ENCODE peak calls at places on chromosomes 12 and 14, in four cellular contexts. F is nephron progenitor cell; A is effector memory CD4-positive, alpha-beta T cell; X is KBM-7. S is an unnamed sample.

GRCh38 chr12:15629108-15629507 is 160.1 kb downstream of the EPS8 start:
- DNase-seq in F (no peak), A (no peak), X (peak; percentile 7), S (peak; percentile 94)

GRCh38 chr14:95299271-95299670 is 20.4 kb downstream of the CLMN start:
- DNase-seq in F (no peak), A (no peak), X (no peak), S (no peak)

GRCh38 chr12:122020795-122021192 is 890 bp upstream of the BCL7A start:
- DNase-seq in F (no peak), A (no peak), X (no peak), S (no peak)

GRCh38 chr14:103172921-103173320 is 49.7 kb downstream of the TNFAIP2 start:
- DNase-seq in F (no peak), A (no peak), X (no peak), S (no peak)

GRCh38 chr12:176321-177181 is 37.4 kb downstream of the SLC6A12 start:
- DNase-seq in F (no peak), A (no peak), X (no peak), S (no peak)

GRCh38 chr14:101492716-101493115 is 68.6 kb upstream of the DIO3 start:
- DNase-seq in F (no peak), A (no peak), X (no peak), S (peak; percentile 32)

GRCh38 chr14:97315790-97316189 is 518.6 kb downstream of the VRK1 start:
- DNase-seq in F (no peak), A (no peak), X (no peak), S (no peak)

GRCh38 chr12:117933545-117933944 is 35.2 kb downstream of the KSR2 start:
- DNase-seq in F (no peak), A (no peak), X (no peak), S (no peak)

GRCh38 chr14:88005978-88006851 is 1.3 kb downstream of the GPR65 start:
- DNase-seq in F (no peak), A (peak; percentile 61), X (peak; percentile 55), S (no peak)

GRCh38 chr12:115598827-115599226 is 678.7 kb downstream of the MED13L start:
- DNase-seq in F (peak; percentile 18), A (no peak), X (no peak), S (no peak)

GRCh38 chr12:42014972-42015371 is 129.7 kb downstream of the GXYLT1 start:
- DNase-seq in F (no peak), A (no peak), X (no peak), S (no peak)

GRCh38 chr14:104100171-104101085 is 14.9 kb downstream of the ASPG start:
- DNase-seq in F (peak; percentile 1), A (no peak), X (no peak), S (no peak)

GRCh38 chr14:58315606-58316005 is 17.3 kb downstream of the ARID4A start:
- DNase-seq in F (no peak), A (no peak), X (no peak), S (no peak)

GRCh38 chr12:104662203-104662602 is 205.5 kb downstream of the CHST11 start:
- DNase-seq in F (no peak), A (no peak), X (no peak), S (no peak)

GRCh38 chr12:94706250-94706661 is 55.9 kb upstream of the TMCC3 start:
- DNase-seq in F (no peak), A (no peak), X (no peak), S (no peak)

GRCh38 chr12:116400671-116401357 is 123.3 kb upstream of the MED13L start:
- DNase-seq in F (no peak), A (no peak), X (peak; percentile 90), S (no peak)

GRCh38 chr12:106013941-106014340 is 124.8 kb downstream of the NUAK1 start:
- DNase-seq in F (no peak), A (no peak), X (no peak), S (no peak)

S was measured in right atrium auricular region.